ENCODE peak calls at places on chromosomes 1 and 21, in nine cellular contexts. O, Y, N, A, I, L, D, J and U are unnamed samples.
A peak's percentile ranks its signal among the peaks of the same experiment; 100 is the strongest.

GRCh38 chr1:92277105-92277504 is 21.7 kb downstream of the GLMN start:
- DNase-seq in N (no peak), J (peak; percentile 77), A (no peak), L (no peak), O (no peak), D (no peak), Y (peak; percentile 54), I (peak; percentile 79), U (no peak)

GRCh38 chr1:87902830-87903614 is 574.3 kb downstream of the LMO4 start:
- DNase-seq in D (no peak), A (peak; percentile 27), Y (peak; percentile 74), I (peak; percentile 4), L (peak; percentile 14), N (no peak), J (peak; percentile 72), O (no peak), U (no peak)

GRCh38 chr1:153578490-153578889 is 12.8 kb upstream of the S100A2 start:
- DNase-seq in D (no peak), A (no peak), N (no peak), Y (no peak), L (no peak), O (no peak), I (peak; percentile 56), J (no peak), U (no peak)

GRCh38 chr1:7884757-7885156 is 31.9 kb upstream of the UTS2 start:
- DNase-seq in N (no peak), O (no peak), L (no peak), D (no peak), Y (no peak), J (no peak), I (no peak), A (no peak), U (no peak)

GRCh38 chr21:36330904-36331303 is 10.9 kb downstream of the MORC3 start:
- DNase-seq in D (no peak), N (no peak), I (peak; percentile 70), A (no peak), J (peak; percentile 69), Y (peak; percentile 72), L (no peak), O (no peak), U (peak; percentile 44)

GRCh38 chr1:4004635-4005430 is 104.8 kb upstream of the C1orf174 start:
- DNase-seq in I (no peak), J (no peak), A (no peak), D (no peak), O (peak; percentile 57), L (no peak), Y (no peak), N (no peak), U (no peak)

GRCh38 chr1:100080331-100080730 is 52.4 kb downstream of the SASS6 start:
- DNase-seq in Y (no peak), A (no peak), J (no peak), N (no peak), O (no peak), I (no peak), D (no peak), L (no peak), U (no peak)

GRCh38 chr1:56908619-56909340 is 54.2 kb downstream of the C8A start:
- DNase-seq in Y (peak; percentile 45), J (peak; percentile 5), I (peak; percentile 57), A (no peak), O (no peak), L (no peak), N (no peak), D (no peak), U (no peak)

GRCh38 chr1:159211331-159212136 is 6.9 kb downstream of the ACKR1 start:
- DNase-seq in I (peak; percentile 36), N (no peak), J (peak; percentile 18), Y (peak; percentile 82), O (no peak), D (no peak), L (no peak), A (no peak), U (peak; percentile 61)

GRCh38 chr21:29849735-29850176 is 90.0 kb downstream of the GRIK1 start:
- DNase-seq in D (no peak), Y (peak; percentile 73), I (peak; percentile 80), A (no peak), L (peak; percentile 4), O (no peak), N (no peak), J (peak; percentile 74), U (peak; percentile 41)

GRCh38 chr1:20168547-20169491 is 17.1 kb upstream of the UBXN10 start:
- DNase-seq in A (no peak), I (no peak), L (no peak), N (no peak), J (no peak), Y (no peak), D (no peak), O (no peak), U (no peak)

GRCh38 chr1:10508511-10508951 is 33.8 kb downstream of the PEX14 start:
- DNase-seq in O (no peak), A (no peak), I (no peak), L (no peak), J (no peak), N (no peak), Y (no peak), D (no peak), U (no peak)

GRCh38 chr1:32247983-32248889 is 1.2 kb downstream of the FAM167B start:
- DNase-seq in J (peak; percentile 60), D (no peak), L (peak; percentile 88), A (peak; percentile 73), N (peak; percentile 51), I (peak; percentile 84), O (peak; percentile 90), Y (peak; percentile 73), U (peak; percentile 87)

GRCh38 chr1:153349363-153350340 is 1.0 kb upstream of the PGLYRP4 start:
- DNase-seq in J (no peak), Y (no peak), L (no peak), O (no peak), A (no peak), I (no peak), D (no peak), N (no peak), U (peak; percentile 2)

GRCh38 chr1:190258003-190258402 is 219.7 kb downstream of the BRINP3 start:
- DNase-seq in D (no peak), A (no peak), N (no peak), Y (no peak), J (no peak), O (no peak), I (no peak), L (no peak), U (no peak)

GRCh38 chr1:231962636-231963035 is 336.0 kb downstream of the DISC1 start:
- DNase-seq in N (no peak), J (no peak), D (no peak), Y (no peak), I (no peak), L (no peak), A (no peak), O (no peak), U (no peak)

GRCh38 chr1:231964241-231964640 is 337.7 kb downstream of the DISC1 start:
- DNase-seq in Y (no peak), O (no peak), D (no peak), I (no peak), L (no peak), A (no peak), N (no peak), J (no peak), U (no peak)

GRCh38 chr1:231964955-231965354 is 338.4 kb downstream of the DISC1 start:
- DNase-seq in I (peak; percentile 45), A (no peak), O (no peak), N (no peak), Y (no peak), J (peak; percentile 12), D (no peak), L (no peak), U (no peak)

GRCh38 chr1:231966983-231967382 is 340.4 kb downstream of the DISC1 start:
- DNase-seq in I (no peak), J (no peak), O (no peak), N (no peak), L (no peak), Y (no peak), D (no peak), A (no peak), U (no peak)

GRCh38 chr1:231965615-231966014 is 339.0 kb downstream of the DISC1 start:
- DNase-seq in N (no peak), D (no peak), I (no peak), O (no peak), A (no peak), J (no peak), L (no peak), Y (no peak), U (no peak)
- TF ChIP-seq CTCF in N (no peak), D (no peak), I (no peak), O (no peak), A (no peak), J (no peak), L (no peak), Y (no peak), U (no peak)

GRCh38 chr1:24540051-24540905 is 15.6 kb upstream of the NCMAP start:
- DNase-seq in J (no peak), I (no peak), O (no peak), L (no peak), A (no peak), D (no peak), N (no peak), Y (no peak), U (no peak)

GRCh38 chr1:24536391-24536840 is 19.5 kb upstream of the NCMAP start:
- DNase-seq in D (no peak), O (no peak), Y (no peak), A (no peak), L (peak; percentile 52), I (peak; percentile 15), N (peak; percentile 19), J (peak; percentile 69), U (no peak)

GRCh38 chr1:24535778-24536177 is 20.1 kb upstream of the NCMAP start:
- DNase-seq in A (no peak), N (no peak), I (no peak), O (no peak), L (no peak), J (no peak), D (no peak), Y (no peak), U (no peak)

DNA sequence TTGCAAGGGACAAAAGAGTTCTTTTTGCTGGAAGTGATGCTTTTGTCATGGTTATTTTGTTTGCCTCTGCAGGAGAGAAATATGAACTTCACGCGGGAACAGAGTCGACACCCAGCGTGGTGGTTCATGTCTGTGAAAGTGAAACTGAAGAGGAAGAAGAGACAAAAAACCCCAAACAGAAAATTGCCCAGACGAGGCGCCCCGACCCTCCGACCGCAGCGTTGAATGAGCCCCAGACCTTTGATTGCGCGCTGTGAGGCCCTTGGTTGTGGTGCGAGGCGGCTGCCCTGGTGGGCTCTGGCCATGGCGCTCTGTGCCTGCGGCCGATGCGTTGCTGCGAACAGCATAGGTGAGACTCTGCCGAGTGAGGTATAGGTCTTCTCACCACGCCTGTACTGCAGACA is 20.9 kb upstream of the NCMAP start:
- DNase-seq in J (no peak), I (no peak), L (peak; percentile 64), D (no peak), N (no peak), A (no peak), Y (no peak), O (no peak), U (no peak)
- TF ChIP-seq CTCF in J (no peak), I (no peak), L (no peak), D (no peak), N (no peak), A (no peak), Y (no peak), O (no peak), U (no peak)

GRCh38 chr1:59046134-59046533 is 250.8 kb upstream of the FGGY start:
- DNase-seq in A (no peak), D (no peak), Y (no peak), N (no peak), O (no peak), J (no peak), L (no peak), I (peak; percentile 56), U (no peak)
- TF ChIP-seq CTCF in A (no peak), D (no peak), Y (no peak), N (no peak), O (no peak), J (no peak), L (no peak), I (no peak), U (no peak)

GRCh38 chr1:9069324-9070100 is at the start of gene SLC2A5:
- DNase-seq in A (peak; percentile 55), N (peak; percentile 27), L (peak; percentile 75), I (peak; percentile 50), Y (no peak), D (no peak), O (no peak), J (peak; percentile 22), U (no peak)
- TF ChIP-seq CTCF in A (no peak), N (no peak), L (peak; percentile 26), I (no peak), Y (no peak), D (no peak), O (no peak), J (no peak), U (no peak)